ENCODE peak calls at places on chromosome 11, in six cellular contexts. U is sigmoid colon, T is endodermal cell, P is tibial nerve, F is neural progenitor cell, Y is lung. X is an unnamed sample.

GRCh38 chr11:30552839-30553238 is 33.3 kb downstream of the MPPED2 start:
- DNase-seq in U (no peak), T (peak; percentile 60), P (no peak), F (no peak), Y (no peak), X (no peak)

GRCh38 chr11:123254357-123254756 is 59.3 kb upstream of the CLMP start:
- DNase-seq in U (no peak), T (no peak), P (no peak), F (no peak), Y (no peak), X (no peak)

GRCh38 chr11:6991227-6991626 is 28.9 kb downstream of the ZNF214 start:
- DNase-seq in U (no peak), T (no peak), P (no peak), F (peak; percentile 5), Y (no peak), X (no peak)

GRCh38 chr11:46896719-46897406 is 21.5 kb downstream of the LRP4 start:
- DNase-seq in U (no peak), T (no peak), P (no peak), F (peak; percentile 39), Y (no peak), X (no peak)

GRCh38 chr11:16788141-16789060 is 50.0 kb downstream of the C11orf58 start:
- DNase-seq in U (peak; percentile 80), T (peak; percentile 94), P (peak; percentile 66), F (peak; percentile 81), Y (peak; percentile 65), X (no peak)

GRCh38 chr11:64146036-64146943 is 19.6 kb downstream of the MACROD1 start:
- DNase-seq in U (no peak), T (peak; percentile 91), P (peak; percentile 34), F (peak; percentile 72), Y (peak; percentile 61), X (no peak)

GRCh38 chr11:78647266-78647915 is 72.7 kb upstream of the NARS2 start:
- DNase-seq in U (no peak), T (peak; percentile 39), P (no peak), F (no peak), Y (peak; percentile 22), X (peak; percentile 57)

GRCh38 chr11:106059617-106060016 is 17.5 kb downstream of the KBTBD3 start:
- DNase-seq in U (no peak), T (no peak), P (no peak), F (no peak), Y (no peak), X (no peak)

GRCh38 chr11:103997082-103997481 is 39.4 kb upstream of the DDI1 start:
- DNase-seq in U (no peak), T (no peak), P (no peak), F (no peak), Y (no peak), X (no peak)

GRCh38 chr11:18865261-18865660 is 73.7 kb upstream of the PTPN5 start:
- DNase-seq in U (no peak), T (no peak), P (no peak), F (no peak), Y (no peak), X (no peak)

GRCh38 chr11:72224587-72225410 is at the start of gene INPPL1:
- DNase-seq in U (peak; percentile 81), T (peak; percentile 76), P (no peak), F (peak; percentile 85), Y (peak; percentile 45), X (no peak)

GRCh38 chr11:17378655-17379054 is 9.8 kb downstream of the KCNJ11 start:
- DNase-seq in U (no peak), T (no peak), P (no peak), F (no peak), Y (no peak), X (no peak)

GRCh38 chr11:126132319-126132718 is 69.7 kb upstream of the CDON start:
- DNase-seq in U (peak; percentile 75), T (peak; percentile 76), P (peak; percentile 55), F (no peak), Y (peak; percentile 82), X (no peak)

GRCh38 chr11:61334434-61335354 is 1.7 kb downstream of the TKFC start:
- DNase-seq in U (peak; percentile 48), T (no peak), P (no peak), F (no peak), Y (no peak), X (no peak)

GRCh38 chr11:86244063-86244521 is 461 bp upstream of the EED start:
- DNase-seq in U (peak; percentile 94), T (peak; percentile 92), P (peak; percentile 76), F (peak; percentile 94), Y (peak; percentile 91), X (no peak)

GRCh38 chr11:108672113-108672512 is 7.2 kb downstream of the DDX10 start:
- DNase-seq in U (no peak), T (no peak), P (no peak), F (peak; percentile 13), Y (no peak), X (no peak)

GRCh38 chr11:123145661-123146060 is 49.4 kb downstream of the CLMP start:
- DNase-seq in U (no peak), T (no peak), P (no peak), F (peak; percentile 8), Y (no peak), X (no peak)

GRCh38 chr11:19370100-19370861 is 129.5 kb upstream of the E2F8 start:
- DNase-seq in U (peak; percentile 86), T (no peak), P (peak; percentile 81), F (no peak), Y (peak; percentile 36), X (no peak)

GRCh38 chr11:74106125-74106524 is 64.7 kb downstream of the C2CD3 start:
- DNase-seq in U (no peak), T (no peak), P (no peak), F (no peak), Y (no peak), X (no peak)

GRCh38 chr11:14892036-14892556 is at the start of gene CYP2R1:
- DNase-seq in U (peak; percentile 97), T (peak; percentile 99), P (peak; percentile 92), F (peak; percentile 96), Y (peak; percentile 98), X (peak; percentile 98)
- H3K27me3 ChIP-seq in U (no peaks in the 10 kb centered on the region), T (peaks cover 6% of the 10 kb centered on the region), P (no peaks in the 10 kb centered on the region), F (peaks cover 15% of the 10 kb centered on the region), Y (no peaks in the 10 kb centered on the region), X (no peaks in the 10 kb centered on the region)

GRCh38 chr11:820655-821512 is 2.2 kb downstream of the PNPLA2 start:
- DNase-seq in U (peak; percentile 88), T (no peak), P (peak; percentile 67), F (no peak), Y (peak; percentile 88), X (no peak)
- TF ChIP-seq CTCF in U (no peak), T (no peak), P (no peak), F (no peak), Y (no peak), X (no peak)

GRCh38 chr11:110524227-110524626 is 94.5 kb downstream of the FDX1 start:
- DNase-seq in U (no peak), T (no peak), P (no peak), F (no peak), Y (no peak), X (peak; percentile 74)
- H3K27me3 ChIP-seq in U (no peaks in the 10 kb centered on the region), T (no peaks in the 10 kb centered on the region), P (no peaks in the 10 kb centered on the region), F (no peaks in the 10 kb centered on the region), Y (no peaks in the 10 kb centered on the region), X (no peaks in the 10 kb centered on the region)

GRCh38 chr11:130070829-130071205 is 1.1 kb downstream of the APLP2 start:
- DNase-seq in U (no peak), T (peak; percentile 76), P (no peak), F (peak; percentile 69), Y (peak; percentile 59), X (no peak)

GRCh38 chr11:130068986-130069683 is 559 bp upstream of the APLP2 start:
- DNase-seq in U (peak; percentile 95), T (peak; percentile 88), P (peak; percentile 50), F (peak; percentile 71), Y (peak; percentile 77), X (peak; percentile 94)

GRCh38 chr11:130071211-130071712 is 1.6 kb downstream of the APLP2 start:
- DNase-seq in U (no peak), T (no peak), P (no peak), F (no peak), Y (no peak), X (no peak)

GRCh38 chr11:130069684-130070108 is at the start of gene APLP2:
- DNase-seq in U (peak; percentile 100), T (peak; percentile 99), P (peak; percentile 98), F (peak; percentile 99), Y (peak; percentile 99), X (peak; percentile 100)

GRCh38 chr11:130070109-130070828 is 575 bp downstream of the APLP2 start:
- DNase-seq in U (peak; percentile 77), T (no peak), P (no peak), F (peak; percentile 67), Y (peak; percentile 41), X (no peak)
- TF ChIP-seq CTCF in U (no peak), T (no peak), P (no peak), F (no peak), Y (no peak), X (peak; percentile 20)

DNA sequence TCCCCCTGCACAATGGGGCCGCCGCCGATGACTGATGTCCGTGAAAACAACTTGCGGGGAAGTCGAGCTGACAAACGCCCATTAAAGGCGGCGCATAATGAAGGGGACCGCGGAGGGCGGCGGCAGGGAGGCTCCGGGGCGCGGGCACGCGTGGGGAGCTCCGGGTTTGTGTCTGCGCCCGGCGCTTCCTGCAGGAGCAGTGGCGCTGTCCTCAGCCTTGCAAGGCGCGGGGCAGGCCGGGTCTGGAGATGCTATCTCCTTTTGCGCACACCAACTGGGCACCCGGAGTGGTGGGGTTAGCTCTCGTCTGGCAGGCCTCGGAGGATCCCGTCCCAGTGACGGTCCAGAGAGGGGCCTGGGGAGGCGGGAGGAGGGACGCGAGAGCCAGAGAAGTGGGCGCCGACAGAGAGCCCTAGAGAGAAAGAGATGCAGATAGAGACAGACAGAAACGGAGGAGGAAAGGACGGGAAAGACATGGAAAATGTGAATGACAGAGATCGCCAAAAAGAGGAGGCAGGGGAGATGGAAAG is 390 bp upstream of the FGF3 start:
- DNase-seq in U (no peak), T (peak; percentile 73), P (no peak), F (peak; percentile 55), Y (no peak), X (no peak)
- H3K27me3 ChIP-seq in U (peaks cover 53% of the 10 kb centered on the region), T (peaks cover 91% of the 10 kb centered on the region), P (peaks cover 54% of the 10 kb centered on the region), F (peaks cover 94% of the 10 kb centered on the region), Y (peaks cover 49% of the 10 kb centered on the region), X (peaks cover 8% of the 10 kb centered on the region)